ENCODE peak calls at places on chromosomes 13 and 19, in six cellular contexts. K, P, N, E, S and B are unnamed samples.

GRCh38 chr13:108361769-108362168 is 92.3 kb downstream of the TNFSF13B start:
- DNase-seq in K (no peak), P (no peak), N (no peak), E (no peak), S (no peak), B (no peak)

GRCh38 chr19:18478545-18479311 is 40.8 kb upstream of the ISYNA1 start:
- DNase-seq in K (peak), P (peak), N (no peak), E (peak), S (peak), B (peak)

GRCh38 chr19:47658431-47659383 is 49.8 kb downstream of the BICRA start:
- DNase-seq in K (peak), P (no peak), N (no peak), E (no peak), S (no peak), B (no peak)

GRCh38 chr19:33394006-33394722 is 20.7 kb downstream of the CEBPG start:
- DNase-seq in K (peak), P (peak), N (no peak), E (no peak), S (no peak), B (peak)

GRCh38 chr19:16461630-16462051 is 10.1 kb downstream of the EPS15L1 start:
- DNase-seq in K (no peak), P (no peak), N (peak), E (no peak), S (no peak), B (no peak)

GRCh38 chr19:12946092-12946845 is 607 bp downstream of the RAD23A start:
- DNase-seq in K (peak), P (peak), N (peak), E (peak), S (peak), B (no peak)

GRCh38 chr13:98225036-98225940 is 48.2 kb upstream of the RNF113B start:
- DNase-seq in K (no peak), P (no peak), N (no peak), E (no peak), S (no peak), B (no peak)

GRCh38 chr19:30065680-30066606 is 123.9 kb downstream of the URI1 start:
- DNase-seq in K (no peak), P (no peak), N (no peak), E (no peak), S (no peak), B (no peak)

GRCh38 chr19:39131255-39131755 is 5.7 kb downstream of the PAK4 start:
- DNase-seq in K (no peak), P (no peak), N (no peak), E (no peak), S (no peak), B (no peak)